ENCODE peak calls at places on chromosomes 13 and 19, in eight cellular contexts. N is CD4-positive, CD25-positive, alpha-beta regulatory T cell; E is cardiac muscle cell; U is astrocyte; Y is sigmoid colon; Q is adipocyte; J is upper lobe of right lung; H is left ventricle myocardium inferior. P is an unnamed sample.

GRCh38 chr13:92954746-92955145 is 271.9 kb upstream of the GPC6 start:
- DNase-seq in N (no peak), E (no peak), U (no peak), Y (no peak), Q (peak; percentile 24), J (no peak), H (no peak), P (no peak)

GRCh38 chr13:35926859-35927530 is 204.2 kb downstream of the DCLK1 start:
- DNase-seq in N (no peak), E (no peak), U (no peak), Y (peak; percentile 78), Q (peak; percentile 42), J (no peak), H (no peak), P (no peak)

GRCh38 chr13:85509512-85509911 is 289.7 kb downstream of the SLITRK6 start:
- DNase-seq in N (no peak), E (no peak), U (peak; percentile 39), Y (no peak), Q (peak; percentile 65), J (no peak), H (no peak), P (no peak)

GRCh38 chr13:101893021-101893420 is 440.5 kb downstream of the ITGBL1 start:
- DNase-seq in N (no peak), E (peak; percentile 84), U (no peak), Y (no peak), Q (no peak), J (no peak), H (no peak), P (no peak)

GRCh38 chr19:33997690-33998089 is 174.6 kb upstream of the LSM14A start:
- DNase-seq in N (no peak), E (no peak), U (no peak), Y (no peak), Q (peak; percentile 35), J (no peak), H (no peak), P (no peak)

GRCh38 chr19:16571283-16571682 is 932 bp downstream of the SLC35E1 start:
- DNase-seq in N (no peak), E (no peak), U (peak; percentile 36), Y (no peak), Q (peak; percentile 33), J (no peak), H (no peak), P (peak; percentile 44)

GRCh38 chr19:39399684-39400465 is 6.8 kb upstream of the ZFP36 start:
- DNase-seq in N (no peak), E (no peak), U (no peak), Y (no peak), Q (no peak), J (no peak), H (no peak), P (no peak)

GRCh38 chr13:57437587-57437986 is 194.0 kb upstream of the PCDH17 start:
- DNase-seq in N (no peak), E (no peak), U (no peak), Y (no peak), Q (no peak), J (no peak), H (no peak), P (no peak)

GRCh38 chr19:53877361-53877766 is 4.6 kb upstream of the PRKCG start:
- DNase-seq in N (peak; percentile 45), E (no peak), U (no peak), Y (no peak), Q (no peak), J (no peak), H (no peak), P (no peak)

GRCh38 chr19:1324792-1325567 is 39.3 kb downstream of the EFNA2 start:
- DNase-seq in N (no peak), E (peak; percentile 73), U (peak; percentile 57), Y (peak; percentile 81), Q (peak; percentile 86), J (no peak), H (peak; percentile 39), P (peak; percentile 48)

GRCh38 chr13:76856141-76856571 is 30.0 kb downstream of the KCTD12 start:
- DNase-seq in N (no peak), E (no peak), U (peak; percentile 69), Y (no peak), Q (peak; percentile 69), J (no peak), H (no peak), P (no peak)

GRCh38 chr13:23794267-23795161 is 94.7 kb downstream of the MIPEP start:
- DNase-seq in N (no peak), E (no peak), U (peak; percentile 63), Y (no peak), Q (peak; percentile 80), J (no peak), H (no peak), P (no peak)

GRCh38 chr13:105530468-105530867 is 1005.0 kb downstream of the EFNB2 start:
- DNase-seq in N (no peak), E (no peak), U (no peak), Y (no peak), Q (peak; percentile 42), J (no peak), H (no peak), P (no peak)

GRCh38 chr19:43570174-43570791 is 5.0 kb downstream of the XRCC1 start:
- DNase-seq in N (no peak), E (no peak), U (no peak), Y (no peak), Q (no peak), J (no peak), H (no peak), P (no peak)

GRCh38 chr13:30880151-30880551 is 25.9 kb upstream of the MEDAG start:
- DNase-seq in N (no peak), E (no peak), U (peak; percentile 81), Y (no peak), Q (peak; percentile 57), J (no peak), H (no peak), P (no peak)

GRCh38 chr19:45470147-45471081 is 2.6 kb downstream of the FOSB start:
- DNase-seq in N (peak; percentile 48), E (peak; percentile 51), U (peak; percentile 91), Y (no peak), Q (peak; percentile 79), J (peak; percentile 69), H (no peak), P (peak; percentile 66)

GRCh38 chr13:98997051-98997730 is 19.3 kb upstream of the DOCK9 start:
- DNase-seq in N (no peak), E (no peak), U (no peak), Y (no peak), Q (no peak), J (no peak), H (no peak), P (no peak)

GRCh38 chr13:29954082-29955043 is 103.9 kb upstream of the UBL3 start:
- DNase-seq in N (peak; percentile 17), E (no peak), U (no peak), Y (no peak), Q (no peak), J (no peak), H (no peak), P (no peak)

GRCh38 chr13:64158910-64159309 is 2743.3 kb upstream of the PCDH20 start:
- DNase-seq in N (no peak), E (no peak), U (peak; percentile 72), Y (no peak), Q (peak; percentile 69), J (no peak), H (no peak), P (no peak)

GRCh38 chr13:53240316-53240715 is 211.7 kb downstream of the OLFM4 start:
- DNase-seq in N (no peak), E (no peak), U (no peak), Y (no peak), Q (no peak), J (no peak), H (no peak), P (no peak)

GRCh38 chr19:3609779-3610719 is 3.4 kb upstream of the TBXA2R start:
- DNase-seq in N (no peak), E (no peak), U (no peak), Y (no peak), Q (no peak), J (no peak), H (no peak), P (no peak)

GRCh38 chr13:38661276-38661675 is 25.6 kb upstream of the FREM2 start:
- DNase-seq in N (no peak), E (no peak), U (peak; percentile 24), Y (no peak), Q (peak; percentile 1), J (no peak), H (no peak), P (peak; percentile 75)
- H3K4me1 ChIP-seq in N (no peaks in the 10 kb centered on the region), E (peaks cover 31% of the 10 kb centered on the region), U (no peaks in the 10 kb centered on the region), Y (no peaks in the 10 kb centered on the region), Q (peaks cover 12% of the 10 kb centered on the region), J (no peaks in the 10 kb centered on the region), H (no peaks in the 10 kb centered on the region), P (peaks cover 34% of the 10 kb centered on the region)

GRCh38 chr19:6271251-6271650 is 8.5 kb downstream of the MLLT1 start:
- DNase-seq in N (no peak), E (peak; percentile 49), U (no peak), Y (no peak), Q (no peak), J (no peak), H (no peak), P (no peak)
- H3K4me1 ChIP-seq in N (peaks cover 3% of the 10 kb centered on the region), E (peaks cover 83% of the 10 kb centered on the region), U (peaks cover 55% of the 10 kb centered on the region), Y (peaks cover 84% of the 10 kb centered on the region), Q (peaks cover 66% of the 10 kb centered on the region), J (peaks cover 83% of the 10 kb centered on the region), H (peaks cover 75% of the 10 kb centered on the region), P (peaks cover 60% of the 10 kb centered on the region)

GRCh38 chr19:5128932-5129389 is 160.0 kb downstream of the KDM4B start:
- DNase-seq in N (no peak), E (peak; percentile 80), U (no peak), Y (no peak), Q (no peak), J (no peak), H (no peak), P (peak; percentile 72)

GRCh38 chr19:5128251-5128931 is 159.5 kb downstream of the KDM4B start:
- DNase-seq in N (no peak), E (peak; percentile 95), U (peak; percentile 72), Y (peak; percentile 85), Q (peak; percentile 32), J (no peak), H (peak; percentile 68), P (peak; percentile 72)

GRCh38 chr19:5126498-5127223 is 157.7 kb downstream of the KDM4B start:
- DNase-seq in N (no peak), E (no peak), U (no peak), Y (no peak), Q (no peak), J (no peak), H (no peak), P (no peak)

GRCh38 chr19:5125797-5126497 is 157.0 kb downstream of the KDM4B start:
- DNase-seq in N (no peak), E (peak; percentile 66), U (no peak), Y (no peak), Q (no peak), J (no peak), H (no peak), P (no peak)

GRCh38 chr19:5127710-5128109 is 158.8 kb downstream of the KDM4B start:
- DNase-seq in N (no peak), E (no peak), U (no peak), Y (no peak), Q (no peak), J (no peak), H (no peak), P (no peak)
- H3K4me1 ChIP-seq in N (peaks cover 32% of the 10 kb centered on the region), E (peaks cover 82% of the 10 kb centered on the region), U (peaks cover 26% of the 10 kb centered on the region), Y (peaks cover 23% of the 10 kb centered on the region), Q (peaks cover 9% of the 10 kb centered on the region), J (peaks cover 7% of the 10 kb centered on the region), H (peaks cover 48% of the 10 kb centered on the region), P (peaks cover 20% of the 10 kb centered on the region)

DNA sequence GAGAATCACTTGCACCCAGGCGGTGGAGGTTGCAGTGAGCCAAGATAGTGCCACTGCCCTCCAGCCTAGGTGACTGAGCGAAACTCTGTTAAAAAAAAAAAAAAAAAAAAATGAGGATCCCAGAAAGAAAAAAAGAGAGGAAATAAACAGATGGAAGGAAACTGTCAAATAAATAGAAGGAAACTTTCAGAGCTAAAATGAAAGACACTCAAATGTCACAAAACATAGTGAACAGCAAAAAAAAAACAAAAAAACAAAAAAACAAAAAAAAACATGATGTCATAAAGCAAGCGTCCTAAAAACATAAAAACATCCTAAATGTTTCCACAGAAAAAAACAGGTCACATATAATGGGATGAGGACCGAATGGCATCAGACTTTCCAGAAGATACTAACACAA is 15.0 kb downstream of the MLLT1 start:
- DNase-seq in N (no peak), E (no peak), U (no peak), Y (no peak), Q (no peak), J (no peak), H (no peak), P (no peak)
- H3K4me1 ChIP-seq in N (no peaks in the 10 kb centered on the region), E (peaks cover 34% of the 10 kb centered on the region), U (no peaks in the 10 kb centered on the region), Y (peaks cover 41% of the 10 kb centered on the region), Q (peaks cover 7% of the 10 kb centered on the region), J (peaks cover 48% of the 10 kb centered on the region), H (peaks cover 40% of the 10 kb centered on the region), P (no peaks in the 10 kb centered on the region)

P was measured in adrenal gland.